ENCODE peak calls at places on chromosome X, in four cellular contexts. R, M, K and D are unnamed samples.

GRCh38 chrX:68705986-68706385 is 58.5 kb downstream of the STARD8 start:
- DNase-seq in M (no peak), R (no peak), K (no peak), D (no peak)

GRCh38 chrX:48540015-48540350 is 469 bp downstream of the TBC1D25 start:
- DNase-seq in K (no peak), R (peak), M (peak), D (no peak)

GRCh38 chrX:82163701-82164100 is 961.8 kb downstream of the SH3BGRL start:
- DNase-seq in M (no peak), K (no peak), R (no peak), D (no peak)

GRCh38 chrX:9902651-9903050 is 64.5 kb upstream of the CLDN34 start:
- DNase-seq in M (no peak), K (no peak), R (no peak), D (no peak)

GRCh38 chrX:101260435-101260834 is 30.7 kb downstream of the TAF7L start:
- DNase-seq in R (peak), K (no peak), M (peak), D (peak)

GRCh38 chrX:128057421-128057820 is 5.2 kb upstream of the ACTRT1 start:
- DNase-seq in K (no peak), M (no peak), R (no peak), D (no peak)

GRCh38 chrX:78106651-78106986 is 2.6 kb downstream of the PGK1 start:
- DNase-seq in R (no peak), M (no peak), K (no peak), D (no peak)

GRCh38 chrX:56025872-56026571 is 206.1 kb upstream of the KLF8 start:
- DNase-seq in M (no peak), K (no peak), R (no peak), D (no peak)

GRCh38 chrX:76148753-76149152 is 24.1 kb upstream of the PBDC1 start:
- DNase-seq in R (peak), M (no peak), K (peak), D (peak)

GRCh38 chrX:100407784-100408642 is 2.1 kb downstream of the PCDH19 start:
- DNase-seq in M (no peak), R (no peak), K (no peak), D (peak)

GRCh38 chrX:151679798-151680427 is 15.3 kb upstream of the PRRG3 start:
- DNase-seq in K (no peak), M (peak), R (no peak), D (no peak)

GRCh38 chrX:14027031-14027430 is 2.7 kb downstream of the GEMIN8 start:
- DNase-seq in K (no peak), R (no peak), M (no peak), D (no peak)

GRCh38 chrX:110097920-110098319 is 95.0 kb downstream of the TMEM164 start:
- DNase-seq in K (no peak), M (no peak), R (no peak), D (no peak)

GRCh38 chrX:48835524-48836329 is at the start of gene PCSK1N:
- DNase-seq in R (peak), M (no peak), K (no peak), D (peak)

GRCh38 chrX:63750846-63751245 is 34.2 kb downstream of the ARHGEF9 start:
- DNase-seq in M (no peak), K (no peak), R (no peak), D (peak)

GRCh38 chrX:49276671-49277519 is 7.3 kb downstream of the PPP1R3F start:
- DNase-seq in R (no peak), M (no peak), K (no peak), D (no peak)

GRCh38 chrX:47562615-47563243 is 1.7 kb downstream of the ARAF start:
- DNase-seq in R (no peak), K (no peak), M (no peak), D (peak)

GRCh38 chrX:100872161-100872560 is 2.0 kb downstream of the NOX1 start:
- DNase-seq in M (no peak), K (no peak), R (no peak), D (no peak)

GRCh38 chrX:129696463-129697155 is 41.9 kb upstream of the APLN start:
- DNase-seq in R (no peak), K (no peak), M (no peak), D (peak)

GRCh38 chrX:29478336-29479069 is 736.9 kb upstream of the MAGEB2 start:
- DNase-seq in K (peak), M (peak), R (peak), D (peak)

GRCh38 chrX:72105436-72105835 is 26.3 kb downstream of the RTL5 start:
- DNase-seq in R (no peak), M (no peak), K (peak), D (no peak)

GRCh38 chrX:12887767-12888166 is 18.7 kb upstream of the TLR8 start:
- DNase-seq in K (no peak), R (no peak), M (no peak), D (no peak)

GRCh38 chrX:12887141-12887540 is 19.3 kb upstream of the TLR8 start:
- DNase-seq in R (no peak), M (no peak), K (no peak), D (no peak)

GRCh38 chrX:12891167-12891566 is 15.3 kb upstream of the TLR8 start:
- DNase-seq in K (no peak), R (no peak), M (no peak), D (no peak)

GRCh38 chrX:12891915-12892506 is 14.4 kb upstream of the TLR8 start:
- DNase-seq in R (no peak), M (no peak), K (peak), D (no peak)

DNA sequence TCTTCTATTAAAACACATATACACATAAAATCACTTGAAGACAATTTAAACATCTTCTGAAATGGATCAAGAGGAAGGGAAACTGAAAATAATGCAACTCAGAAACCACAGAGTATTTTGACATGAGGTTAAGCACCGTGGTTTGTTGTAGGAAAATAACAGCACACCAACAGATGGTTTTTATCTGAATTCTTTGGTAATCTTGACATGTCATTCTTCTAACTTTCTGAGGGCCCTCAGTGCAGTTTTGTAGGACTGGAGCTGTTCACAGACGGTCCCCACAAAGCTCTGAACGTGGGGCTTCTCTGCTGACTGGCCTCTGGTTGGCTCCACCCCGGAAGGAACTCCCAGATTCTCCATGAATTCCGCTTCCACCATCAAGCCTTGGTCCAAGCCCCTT is 16.0 kb upstream of the TLR8 start:
- DNase-seq in M (no peak), K (peak), R (no peak), D (no peak)
- TF ChIP-seq CREB1 in M (no peak), K (peak), R (no peak), D (no peak)

GRCh38 chrX:147900349-147900748 is 11.4 kb upstream of the FMR1 start:
- DNase-seq in R (peak), K (no peak), M (no peak), D (peak)
- TF ChIP-seq JUNB in R (no peak), K (no peak), M (no peak), D (no peak)

DNA sequence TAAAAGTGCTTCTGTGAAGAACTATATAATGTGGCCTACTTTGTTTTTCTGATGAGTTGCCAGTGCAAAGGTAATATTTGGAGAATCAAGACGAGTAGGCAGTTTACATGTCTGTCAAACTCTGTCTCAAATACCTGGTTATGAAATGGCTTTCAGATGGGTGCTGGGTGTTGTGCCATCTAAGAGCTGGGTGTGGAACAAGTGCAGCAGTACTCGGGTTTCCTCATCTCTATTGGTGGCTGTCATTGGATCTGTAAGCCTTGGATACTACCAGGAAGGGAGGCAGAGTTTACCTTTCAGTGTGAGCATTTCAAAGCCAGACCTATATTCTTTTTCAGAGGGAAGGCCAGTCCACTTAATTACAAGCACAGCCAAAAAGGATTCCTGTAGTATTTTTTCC is 37.2 kb downstream of the MTM1 start:
- DNase-seq in M (no peak), R (peak), K (no peak), D (no peak)
- TF ChIP-seq CREB1 in M (no peak), R (no peak), K (no peak), D (no peak)

GRCh38 chrX:155056877-155057792 is 13.8 kb downstream of the CMC4 start:
- DNase-seq in K (peak), M (peak), R (peak), D (peak)
- TF ChIP-seq JUNB in K (no peak), M (no peak), R (no peak), D (no peak)

DNA sequence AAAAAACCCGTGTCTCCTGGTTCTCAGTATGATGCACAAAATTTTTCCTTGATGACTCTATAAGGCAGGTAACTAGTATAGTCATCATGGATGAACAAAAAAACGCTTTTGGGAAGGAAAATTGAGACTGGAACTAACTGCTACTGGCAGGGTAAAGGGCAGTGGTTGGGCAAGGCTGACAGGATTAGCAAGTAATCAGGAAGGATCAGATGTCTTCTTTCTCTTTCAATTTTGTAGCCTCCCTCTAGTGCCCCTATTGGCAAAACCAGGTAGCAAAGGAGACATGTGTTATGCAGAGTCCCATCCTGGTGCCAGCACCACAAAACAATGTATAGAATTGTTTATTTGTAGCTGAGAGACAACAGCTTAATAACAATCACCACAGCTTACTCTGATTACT is 12.8 kb upstream of the SLITRK4 start:
- DNase-seq in K (no peak), R (no peak), M (no peak), D (peak)
- TF ChIP-seq CREB1 in K (no peak), R (no peak), M (no peak), D (no peak)

GRCh38 chrX:20529301-20529700 is 262.6 kb upstream of the RPS6KA3 start:
- DNase-seq in M (no peak), R (no peak), K (no peak), D (no peak)

GRCh38 chrX:20529711-20530110 is 263.0 kb upstream of the RPS6KA3 start:
- DNase-seq in K (no peak), M (no peak), R (no peak), D (no peak)

GRCh38 chrX:20530319-20530979 is 263.7 kb upstream of the RPS6KA3 start:
- DNase-seq in K (peak), M (peak), R (peak), D (peak)

GRCh38 chrX:20527458-20528099 is 260.9 kb upstream of the RPS6KA3 start:
- DNase-seq in R (peak), K (no peak), M (peak), D (peak)

GRCh38 chrX:20531667-20532066 is 265.0 kb upstream of the RPS6KA3 start:
- DNase-seq in K (no peak), R (no peak), M (no peak), D (no peak)
- TF ChIP-seq JUNB in K (no peak), R (no peak), M (no peak), D (no peak)

DNA sequence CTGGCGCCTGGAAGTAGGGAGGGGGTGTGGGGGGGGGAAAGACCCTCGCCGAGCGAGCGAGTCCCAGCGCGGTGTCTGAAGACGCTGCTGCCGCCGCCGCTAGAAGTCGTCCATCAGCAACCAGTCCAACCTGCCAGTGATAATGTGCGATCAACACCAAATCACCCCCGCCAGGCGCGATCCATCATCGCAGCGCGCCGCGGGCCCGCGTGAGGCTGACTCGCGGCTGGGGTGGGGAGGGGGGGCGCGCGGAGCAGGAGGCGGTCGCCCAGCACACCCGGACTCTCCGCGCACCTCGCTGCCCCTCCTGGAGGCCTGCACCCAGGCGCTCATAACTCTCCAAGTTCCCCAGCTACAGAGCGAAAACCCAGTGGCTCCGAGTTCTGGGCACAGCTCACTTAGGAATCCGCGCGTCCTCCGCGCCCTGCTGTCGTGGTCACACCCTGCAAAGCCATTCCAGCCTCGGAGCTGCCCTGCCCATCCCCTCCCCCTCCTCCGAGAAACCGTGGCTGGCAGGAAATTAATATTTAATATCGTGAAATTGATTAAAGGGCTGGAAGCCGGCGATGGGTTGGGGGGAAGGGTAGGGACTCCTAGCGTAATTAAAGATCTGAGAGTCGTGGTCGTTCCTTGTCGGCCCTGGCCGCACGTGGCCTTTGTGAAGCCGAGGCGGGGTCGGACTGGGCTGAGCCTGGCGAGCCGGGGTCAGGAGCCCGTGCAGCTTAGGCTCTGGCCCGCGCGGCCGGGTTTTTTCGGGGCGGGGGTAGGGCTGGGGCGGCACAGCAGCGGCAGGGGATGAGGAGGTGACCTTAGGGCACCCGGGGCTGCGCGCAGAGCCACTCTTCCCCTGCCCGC is 58.1 kb upstream of the BCOR start:
- DNase-seq in M (peak), R (no peak), K (no peak), D (peak)
- TF ChIP-seq CREB1 in M (peak), R (no peak), K (no peak), D (no peak)

GRCh38 chrX:20361081-20361889 is 94.6 kb upstream of the RPS6KA3 start:
- DNase-seq in M (no peak), R (peak), K (no peak), D (no peak)
- TF ChIP-seq JUNB in M (no peak), R (no peak), K (no peak), D (no peak)